ENCODE peak calls at places on chromosomes 12 and 14, in four cellular contexts. M is CD8-positive, alpha-beta T cell; G is AG09309; N is IMR-90. W is an unnamed sample.

GRCh38 chr14:75303415-75303814 is 24.8 kb downstream of the FOS start:
- DNase-seq in M (peak), G (no peak), N (peak), W (no peak)

GRCh38 chr12:14958361-14959125 is 2.9 kb downstream of the ARHGDIB start:
- DNase-seq in M (no peak), G (no peak), N (no peak), W (no peak)

GRCh38 chr12:28089363-28089762 is 100.9 kb upstream of the CCDC91 start:
- DNase-seq in M (no peak), G (no peak), N (peak), W (no peak)

GRCh38 chr12:76276499-76277151 is 71.6 kb downstream of the BBS10 start:
- DNase-seq in M (no peak), G (no peak), N (no peak), W (no peak)

GRCh38 chr12:54961190-54961589 is 23.4 kb downstream of the TESPA1 start:
- DNase-seq in M (no peak), G (no peak), N (no peak), W (no peak)

GRCh38 chr12:30989754-30990153 is 63.2 kb downstream of the TSPAN11 start:
- DNase-seq in M (no peak), G (no peak), N (no peak), W (no peak)

GRCh38 chr14:81172353-81172752 is 48.4 kb downstream of the GTF2A1 start:
- DNase-seq in M (no peak), G (no peak), N (peak), W (peak)

GRCh38 chr14:64765740-64766302 is 61.6 kb downstream of the PLEKHG3 start:
- DNase-seq in M (no peak), G (no peak), N (no peak), W (no peak)

GRCh38 chr12:1572731-1573130 is 21.6 kb downstream of the FBXL14 start:
- DNase-seq in M (no peak), G (no peak), N (no peak), W (no peak)

GRCh38 chr14:54606631-54607133 is 39.8 kb downstream of the SAMD4A start:
- DNase-seq in M (no peak), G (peak), N (peak), W (peak)

GRCh38 chr12:75690556-75690955 is 179.1 kb upstream of the KRR1 start:
- DNase-seq in M (no peak), G (peak), N (peak), W (peak)

GRCh38 chr14:104101086-104101621 is 15.7 kb downstream of the ASPG start:
- DNase-seq in M (no peak), G (no peak), N (no peak), W (no peak)

GRCh38 chr12:125140239-125140917 is 75.1 kb downstream of the AACS start:
- DNase-seq in M (no peak), G (no peak), N (no peak), W (no peak)

GRCh38 chr12:118059645-118060275 is 1.2 kb downstream of the WSB2 start:
- DNase-seq in M (no peak), G (no peak), N (peak), W (no peak)

GRCh38 chr14:95255487-95255886 is 64.2 kb downstream of the CLMN start:
- DNase-seq in M (no peak), G (no peak), N (peak), W (no peak)

GRCh38 chr14:66284346-66284745 is 201.8 kb upstream of the CCDC196 start:
- DNase-seq in M (no peak), G (no peak), N (peak), W (no peak)

GRCh38 chr12:8698132-8698829 is 490 bp downstream of the RIMKLB start:
- DNase-seq in M (no peak), G (no peak), N (peak), W (no peak)

GRCh38 chr12:78865297-78865955 is 852 bp downstream of the SYT1 start:
- DNase-seq in M (no peak), G (no peak), N (no peak), W (no peak)

GRCh38 chr14:60206249-60206670 is 41.1 kb upstream of the DHRS7 start:
- DNase-seq in M (no peak), G (no peak), N (no peak), W (no peak)

GRCh38 chr12:111424189-111424792 is 18.6 kb downstream of the SH2B3 start:
- DNase-seq in M (no peak), G (no peak), N (no peak), W (no peak)

GRCh38 chr14:91310620-91311283 is 66.2 kb upstream of the GPR68 start:
- DNase-seq in M (no peak), G (no peak), N (no peak), W (no peak)

GRCh38 chr14:85625925-85626585 is 96.1 kb downstream of the FLRT2 start:
- DNase-seq in M (no peak), G (no peak), N (peak), W (no peak)

GRCh38 chr12:123085730-123086487 is 65.0 kb downstream of the PITPNM2 start:
- DNase-seq in M (no peak), G (no peak), N (peak), W (no peak)

GRCh38 chr14:73717247-73717646 is 3.1 kb upstream of the PNMA1 start:
- DNase-seq in M (no peak), G (no peak), N (peak), W (no peak)

GRCh38 chr14:99595034-99595433 is 9.0 kb downstream of the CCDC85C start:
- DNase-seq in M (no peak), G (no peak), N (no peak), W (no peak)

GRCh38 chr12:113364698-113365097 is 6.3 kb downstream of the PLBD2 start:
- DNase-seq in M (no peak), G (no peak), N (no peak), W (no peak)

GRCh38 chr12:106585862-106586534 is 3.2 kb downstream of the RFX4 start:
- DNase-seq in M (no peak), G (no peak), N (no peak), W (no peak)

GRCh38 chr12:120813588-120814153 is 88.0 kb downstream of the ACADS start:
- DNase-seq in M (no peak), G (no peak), N (no peak), W (no peak)

GRCh38 chr12:6533653-6534157 is 612 bp upstream of the GAPDH start:
- DNase-seq in M (no peak), G (no peak), N (peak), W (no peak)

GRCh38 chr12:57368349-57369095 is 62.3 kb downstream of the R3HDM2 start:
- DNase-seq in M (no peak), G (no peak), N (peak), W (no peak)

GRCh38 chr12:50261654-50262053 is 21.7 kb downstream of the LIMA1 start:
- DNase-seq in M (no peak), G (no peak), N (peak), W (no peak)

GRCh38 chr12:48618541-48618940 is 48.7 kb upstream of the LALBA start:
- DNase-seq in M (peak), G (peak), N (peak), W (peak)

GRCh38 chr12:51721281-51721940 is 127.1 kb downstream of the FIGNL2 start:
- DNase-seq in M (peak), G (no peak), N (peak), W (no peak)

GRCh38 chr12:24066097-24066496 is 116.6 kb upstream of the SOX5 start:
- DNase-seq in M (no peak), G (no peak), N (no peak), W (no peak)

GRCh38 chr14:85344847-85345591 is 184.9 kb upstream of the FLRT2 start:
- DNase-seq in M (no peak), G (no peak), N (no peak), W (no peak)

GRCh38 chr14:53391631-53392030 is 238.5 kb upstream of the DDHD1 start:
- DNase-seq in M (no peak), G (peak), N (peak), W (no peak)

DNA sequence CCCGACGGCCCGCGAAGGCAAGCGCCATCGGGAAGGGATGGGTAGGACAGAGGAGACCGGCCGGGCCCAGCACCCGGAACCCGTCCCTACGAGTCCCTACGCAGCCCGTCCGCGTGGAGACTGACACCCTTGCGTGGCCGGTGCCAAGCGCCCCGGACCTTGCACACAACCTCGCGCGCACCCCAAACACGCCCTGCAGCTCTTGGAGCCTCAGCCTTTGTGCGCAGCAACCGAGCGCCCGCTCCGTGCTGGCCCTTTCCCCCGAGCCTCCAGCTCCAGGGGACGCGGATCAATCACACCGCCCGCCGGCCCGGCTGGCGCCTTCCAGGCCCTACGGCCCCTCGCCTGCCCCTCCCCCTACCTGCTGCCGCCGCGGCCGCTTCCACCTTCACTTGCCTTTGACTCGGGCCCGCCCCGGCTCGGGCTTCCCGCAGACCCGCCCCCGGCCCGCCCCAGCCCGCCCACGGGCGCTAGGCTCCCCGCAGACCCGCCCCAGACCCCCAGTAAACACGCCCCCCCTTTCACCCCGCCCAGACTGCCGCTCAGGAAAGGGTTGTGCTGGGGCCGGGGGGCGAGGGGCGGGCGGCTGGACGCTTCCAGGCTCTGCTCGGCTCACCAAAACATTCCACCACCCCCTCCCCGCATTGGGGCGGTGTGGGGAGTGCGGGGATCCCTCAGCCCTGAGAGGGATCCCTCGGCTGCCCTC is at the start of gene NDRG2:
- DNase-seq in M (peak), G (no peak), N (no peak), W (no peak)
- TF ChIP-seq CTCF in M (no peak), G (no peak), N (no peak), W (no peak)

DNA sequence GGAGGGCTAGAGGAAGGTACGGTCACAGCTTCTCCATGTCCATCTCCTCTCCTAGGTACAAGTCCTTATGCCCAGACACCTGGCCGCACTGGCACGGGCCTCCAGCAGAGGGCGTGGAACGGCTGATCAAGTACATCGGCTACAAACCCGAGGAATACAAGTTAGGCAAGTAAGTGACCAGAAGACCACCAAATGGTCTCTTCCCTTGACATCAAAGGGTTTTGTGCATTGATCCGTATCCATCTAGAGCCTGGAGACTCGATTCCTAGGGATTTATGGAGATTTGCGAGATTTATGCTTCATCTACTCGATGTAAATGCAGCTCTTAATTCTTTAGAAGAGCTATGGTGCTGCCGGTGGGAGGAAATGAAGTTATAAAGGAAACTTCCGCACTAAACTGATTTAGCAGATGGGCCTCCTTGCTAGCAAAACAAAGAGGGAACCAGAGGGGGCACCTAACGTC is 44.2 kb downstream of the KCTD10 start:
- DNase-seq in M (peak), G (peak), N (peak), W (peak)
- TF ChIP-seq CTCF in M (peak), G (peak), N (peak), W (peak)

GRCh38 chr14:26008290-26008689 is 589.5 kb downstream of the NOVA1 start:
- DNase-seq in M (no peak), G (no peak), N (no peak), W (no peak)
- TF ChIP-seq CTCF in M (no peak), G (no peak), N (no peak), W (no peak)

DNA sequence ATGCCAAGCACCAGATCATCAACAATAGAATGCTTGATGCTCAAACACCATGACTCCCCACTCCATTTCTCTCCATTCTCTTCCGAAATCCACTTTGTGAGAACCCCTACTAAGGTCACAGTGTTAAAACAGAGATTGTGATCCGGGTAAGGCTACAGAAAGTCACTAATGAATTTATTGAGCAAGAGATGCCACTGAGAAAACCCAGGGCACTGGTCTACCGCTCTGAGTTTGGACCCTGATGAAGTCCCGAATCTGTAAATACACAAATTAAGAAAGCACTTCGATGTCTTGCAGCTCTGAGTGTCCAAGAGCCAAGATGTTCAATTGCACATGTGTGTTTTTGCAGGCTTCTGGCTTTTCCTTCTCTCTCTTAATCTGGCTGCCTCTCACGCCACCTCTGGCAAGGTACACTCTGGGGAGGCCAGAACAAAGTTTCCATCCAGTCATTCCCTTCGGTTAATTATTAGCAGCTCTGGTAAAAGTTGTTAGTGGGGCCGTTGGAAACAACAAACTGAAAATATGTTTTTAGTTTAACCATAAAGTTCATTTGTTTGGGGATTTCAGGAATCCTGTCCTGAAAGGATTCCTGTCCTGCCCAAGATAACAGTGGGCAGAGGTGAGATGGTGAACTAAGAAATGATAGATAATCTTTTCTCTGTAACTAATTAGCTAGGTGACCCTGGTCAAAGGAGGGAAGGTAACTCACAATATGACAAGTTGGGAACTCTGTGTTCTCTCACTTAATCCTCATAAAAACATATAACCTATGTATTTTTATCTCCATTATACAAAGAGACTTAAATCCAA is 75.4 kb downstream of the BTG1 start:
- DNase-seq in M (no peak), G (no peak), N (no peak), W (no peak)
- TF ChIP-seq CTCF in M (no peak), G (no peak), N (no peak), W (no peak)

DNA sequence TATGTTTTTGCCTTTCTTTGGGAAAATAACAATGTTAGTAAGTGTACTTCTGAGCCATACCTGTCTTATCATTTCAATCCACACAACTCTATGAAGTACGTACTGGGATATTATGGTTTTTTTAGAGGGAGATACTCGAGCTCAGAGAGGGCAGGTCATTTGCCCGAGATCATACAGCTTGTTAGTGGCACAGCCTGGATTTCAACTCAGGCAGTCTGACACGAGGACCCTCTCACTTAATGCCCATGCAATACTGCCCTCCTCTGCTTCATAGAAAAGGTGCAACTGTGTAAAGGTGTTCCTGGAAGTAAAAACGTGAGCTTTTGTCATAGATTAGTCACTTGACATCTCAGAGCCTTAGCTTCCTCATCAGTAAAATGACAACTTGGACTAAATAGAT is 128.0 kb downstream of the NDUFA12 start:
- DNase-seq in M (no peak), G (no peak), N (no peak), W (no peak)
- TF ChIP-seq CTCF in M (no peak), G (no peak), N (no peak), W (no peak)

GRCh38 chr14:101184562-101184961 is 281.0 kb upstream of the RTL1 start:
- DNase-seq in M (no peak), G (no peak), N (no peak), W (no peak)

GRCh38 chr14:101182476-101182875 is 279.0 kb upstream of the RTL1 start:
- DNase-seq in M (peak), G (no peak), N (no peak), W (no peak)

GRCh38 chr14:101184104-101184455 is 280.6 kb upstream of the RTL1 start:
- DNase-seq in M (no peak), G (no peak), N (no peak), W (no peak)

GRCh38 chr14:101185081-101185835 is 281.7 kb upstream of the RTL1 start:
- DNase-seq in M (peak), G (no peak), N (no peak), W (no peak)

DNA sequence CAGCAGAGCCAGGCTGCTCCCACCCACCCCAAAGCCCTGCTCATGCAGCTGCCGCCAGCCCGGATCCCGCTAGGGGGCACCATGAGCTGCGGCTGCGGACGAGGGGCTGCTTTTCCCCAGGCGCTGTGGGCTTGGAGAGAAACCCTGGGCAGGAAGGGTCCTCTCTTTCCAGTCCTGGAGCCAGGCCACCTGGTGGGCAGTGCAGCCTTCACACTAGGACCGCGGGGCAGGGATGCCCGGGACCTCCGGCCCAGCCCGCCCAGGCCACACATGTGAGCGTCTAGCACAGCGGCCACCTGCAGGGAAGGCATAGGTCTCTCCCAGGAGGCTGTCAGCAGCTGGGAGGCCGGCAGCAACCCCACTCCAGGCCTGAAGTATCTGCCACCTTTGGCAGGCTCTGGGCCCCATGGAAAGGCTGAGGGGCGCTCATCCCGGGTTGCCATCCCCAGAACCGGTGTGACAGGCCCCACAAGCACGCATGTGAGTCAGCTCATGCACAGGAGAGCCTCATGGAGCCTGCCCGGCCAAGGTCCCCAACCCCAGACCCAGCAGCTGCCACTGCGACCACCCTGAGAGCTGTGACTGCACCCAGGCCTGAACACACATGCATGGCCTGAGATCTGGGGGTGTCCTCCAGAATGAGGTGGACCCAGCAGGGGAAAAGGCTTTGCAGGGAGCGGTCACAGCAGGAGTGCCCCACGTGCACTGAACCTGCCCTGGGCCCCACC is 280.0 kb upstream of the RTL1 start:
- DNase-seq in M (peak), G (no peak), N (no peak), W (no peak)
- TF ChIP-seq CTCF in M (no peak), G (no peak), N (peak), W (no peak)